ENCODE peak calls at places on chromosomes 5 and 9, in five cellular contexts. One of them, this sample, is unnamed.

GRCh38 chr5:120139039-120139438 is 325.1 kb upstream of the PRR16 start:
- DNase-seq in CD8-positive, alpha-beta T cell: no peak
- DNase-seq in HFFc6: peak
- DNase-seq in lung: no peak
- DNase-seq in upper lobe of left lung: no peak
- DNase-seq in this sample: no peak

GRCh38 chr9:113317777-113318176 is 14.6 kb upstream of the RNF183 start:
- DNase-seq in upper lobe of left lung: no peak
- DNase-seq in HFFc6: no peak
- DNase-seq in lung: no peak
- DNase-seq in CD8-positive, alpha-beta T cell: no peak
- DNase-seq in this sample: no peak

GRCh38 chr5:142754031-142754430 is 16.1 kb upstream of the ARHGAP26 start:
- DNase-seq in upper lobe of left lung: no peak
- DNase-seq in CD8-positive, alpha-beta T cell: no peak
- DNase-seq in lung: no peak
- DNase-seq in HFFc6: no peak
- DNase-seq in this sample: no peak

GRCh38 chr5:122515709-122516431 is 203.8 kb downstream of the SNCAIP start:
- DNase-seq in lung: peak
- DNase-seq in HFFc6: peak
- DNase-seq in upper lobe of left lung: peak
- DNase-seq in CD8-positive, alpha-beta T cell: no peak
- DNase-seq in this sample: peak

GRCh38 chr5:53825016-53825415 is 264.6 kb downstream of the NDUFS4 start:
- DNase-seq in lung: no peak
- DNase-seq in HFFc6: no peak
- DNase-seq in upper lobe of left lung: no peak
- DNase-seq in CD8-positive, alpha-beta T cell: no peak
- DNase-seq in this sample: no peak

GRCh38 chr5:122424211-122424610 is 112.2 kb downstream of the SNCAIP start:
- DNase-seq in lung: no peak
- DNase-seq in CD8-positive, alpha-beta T cell: no peak
- DNase-seq in upper lobe of left lung: no peak
- DNase-seq in HFFc6: no peak
- DNase-seq in this sample: no peak

GRCh38 chr9:121684381-121685145 is 33.1 kb downstream of the DAB2IP start:
- DNase-seq in lung: no peak
- DNase-seq in upper lobe of left lung: no peak
- DNase-seq in CD8-positive, alpha-beta T cell: no peak
- DNase-seq in HFFc6: no peak
- DNase-seq in this sample: no peak

GRCh38 chr5:8633706-8634105 is 764.8 kb downstream of the MTRR start:
- DNase-seq in HFFc6: peak
- DNase-seq in lung: no peak
- DNase-seq in upper lobe of left lung: no peak
- DNase-seq in CD8-positive, alpha-beta T cell: no peak
- DNase-seq in this sample: no peak

GRCh38 chr9:131126059-131126426 is 657 bp downstream of the NUP214 start:
- DNase-seq in CD8-positive, alpha-beta T cell: no peak
- DNase-seq in upper lobe of left lung: no peak
- DNase-seq in lung: no peak
- DNase-seq in HFFc6: no peak
- DNase-seq in this sample: no peak

GRCh38 chr5:143226872-143227271 is 176.6 kb downstream of the NR3C1 start:
- DNase-seq in upper lobe of left lung: no peak
- DNase-seq in lung: no peak
- DNase-seq in HFFc6: no peak
- DNase-seq in CD8-positive, alpha-beta T cell: no peak
- DNase-seq in this sample: no peak

GRCh38 chr9:68780377-68780707 is 75.3 kb downstream of the PIP5K1B start:
- DNase-seq in upper lobe of left lung: no peak
- DNase-seq in CD8-positive, alpha-beta T cell: no peak
- DNase-seq in HFFc6: no peak
- DNase-seq in lung: no peak
- DNase-seq in this sample: no peak

GRCh38 chr9:68782546-68782945 is 77.5 kb downstream of the PIP5K1B start:
- DNase-seq in lung: no peak
- DNase-seq in HFFc6: no peak
- DNase-seq in CD8-positive, alpha-beta T cell: no peak
- DNase-seq in upper lobe of left lung: no peak
- DNase-seq in this sample: no peak

GRCh38 chr9:68780735-68781134 is 75.7 kb downstream of the PIP5K1B start:
- DNase-seq in lung: no peak
- DNase-seq in upper lobe of left lung: no peak
- DNase-seq in HFFc6: no peak
- DNase-seq in CD8-positive, alpha-beta T cell: no peak
- DNase-seq in this sample: no peak

GRCh38 chr9:68779558-68780376 is 74.7 kb downstream of the PIP5K1B start:
- DNase-seq in upper lobe of left lung: peak
- DNase-seq in HFFc6: peak
- DNase-seq in CD8-positive, alpha-beta T cell: peak
- DNase-seq in lung: peak
- DNase-seq in this sample: peak

DNA sequence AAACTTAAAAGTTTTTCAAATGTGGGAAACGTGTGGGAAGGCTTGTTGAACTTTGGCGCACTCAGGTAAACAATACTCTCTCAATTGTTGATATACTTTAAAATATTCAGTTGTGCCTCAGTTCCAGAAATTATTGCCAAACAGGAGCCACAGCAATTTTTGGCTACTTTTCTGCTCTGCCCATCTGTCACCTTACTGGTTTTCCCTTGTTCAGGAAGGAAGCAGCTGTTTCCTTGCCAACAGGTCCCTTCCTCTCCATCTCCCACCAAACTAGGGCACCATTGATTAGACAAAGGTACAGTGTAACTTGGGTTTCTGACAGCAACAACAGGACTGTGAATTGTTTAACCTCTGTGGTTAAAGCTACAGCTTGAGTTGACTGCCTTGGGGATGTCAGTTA is 76.8 kb downstream of the PIP5K1B start:
- DNase-seq in upper lobe of left lung: no peak
- DNase-seq in CD8-positive, alpha-beta T cell: no peak
- DNase-seq in lung: no peak
- DNase-seq in HFFc6: no peak
- DNase-seq in this sample: no peak
- TF ChIP-seq CTCF in upper lobe of left lung: no peak
- TF ChIP-seq CTCF in CD8-positive, alpha-beta T cell: no peak
- TF ChIP-seq CTCF in lung: no peak
- TF ChIP-seq CTCF in HFFc6: no peak
- TF ChIP-seq CTCF in this sample: no peak

GRCh38 chr5:149412783-149413476 is 33.8 kb upstream of the IL17B start:
- DNase-seq in HFFc6: no peak
- DNase-seq in lung: no peak
- DNase-seq in upper lobe of left lung: no peak
- DNase-seq in CD8-positive, alpha-beta T cell: no peak
- DNase-seq in this sample: no peak

GRCh38 chr5:149413477-149414210 is 34.6 kb upstream of the IL17B start:
- DNase-seq in lung: no peak
- DNase-seq in upper lobe of left lung: no peak
- DNase-seq in CD8-positive, alpha-beta T cell: no peak
- DNase-seq in HFFc6: no peak
- DNase-seq in this sample: no peak

GRCh38 chr5:149416977-149417713 is 38.1 kb upstream of the IL17B start:
- DNase-seq in upper lobe of left lung: no peak
- DNase-seq in lung: no peak
- DNase-seq in CD8-positive, alpha-beta T cell: no peak
- DNase-seq in HFFc6: no peak
- DNase-seq in this sample: no peak

GRCh38 chr5:149415245-149415967 is 36.3 kb upstream of the IL17B start:
- DNase-seq in lung: no peak
- DNase-seq in upper lobe of left lung: no peak
- DNase-seq in CD8-positive, alpha-beta T cell: no peak
- DNase-seq in HFFc6: no peak
- DNase-seq in this sample: no peak

DNA sequence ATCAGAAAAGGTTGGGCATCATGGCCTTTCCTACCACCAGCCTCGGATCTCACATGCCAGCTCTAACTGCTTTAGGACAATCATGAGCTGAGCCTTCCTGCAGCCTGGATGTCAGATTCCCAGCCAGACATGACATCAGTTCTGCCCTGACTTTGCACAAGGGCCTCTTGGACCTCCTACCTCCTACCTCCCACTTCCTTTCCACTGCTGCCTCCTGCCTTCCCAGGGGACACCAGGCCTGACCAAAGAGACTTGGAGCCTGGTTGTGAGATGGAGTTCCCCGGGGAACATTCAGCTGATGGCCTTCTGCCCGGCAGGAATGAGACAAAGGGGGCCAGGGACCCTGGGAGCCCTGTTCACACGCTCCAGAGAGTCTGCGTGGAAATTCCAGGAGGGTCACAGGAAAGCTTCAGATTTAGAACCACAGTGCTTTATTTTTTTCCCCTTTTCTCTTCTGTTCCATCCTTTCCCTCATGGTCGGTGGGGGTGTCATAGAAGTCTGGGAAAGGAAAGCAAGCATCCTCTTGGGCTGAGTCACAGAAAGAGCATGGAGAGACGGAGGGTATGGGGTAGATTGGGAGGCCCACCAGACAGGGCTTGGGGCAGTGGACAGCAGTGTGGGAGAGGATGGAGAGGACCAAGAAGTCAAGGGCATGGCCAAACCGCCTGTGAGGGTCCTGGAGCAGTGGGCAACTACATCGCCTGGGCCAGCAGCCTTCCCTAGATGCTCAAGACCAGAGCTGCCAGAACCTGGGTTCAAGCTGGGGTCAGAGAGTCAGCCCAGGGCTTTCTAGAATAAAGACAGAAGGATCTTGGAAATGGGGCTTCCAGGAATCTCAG is 35.5 kb upstream of the IL17B start:
- DNase-seq in upper lobe of left lung: no peak
- DNase-seq in lung: no peak
- DNase-seq in HFFc6: no peak
- DNase-seq in CD8-positive, alpha-beta T cell: no peak
- DNase-seq in this sample: no peak
- TF ChIP-seq CTCF in upper lobe of left lung: no peak
- TF ChIP-seq CTCF in lung: no peak
- TF ChIP-seq CTCF in HFFc6: no peak
- TF ChIP-seq CTCF in CD8-positive, alpha-beta T cell: no peak
- TF ChIP-seq CTCF in this sample: no peak

GRCh38 chr5:180492226-180492903 is 1.8 kb upstream of the CNOT6 start:
- DNase-seq in upper lobe of left lung: no peak
- DNase-seq in CD8-positive, alpha-beta T cell: no peak
- DNase-seq in lung: no peak
- DNase-seq in HFFc6: no peak
- DNase-seq in this sample: no peak

GRCh38 chr5:180495991-180496741 is 2.0 kb downstream of the CNOT6 start:
- DNase-seq in CD8-positive, alpha-beta T cell: no peak
- DNase-seq in lung: no peak
- DNase-seq in HFFc6: no peak
- DNase-seq in upper lobe of left lung: no peak
- DNase-seq in this sample: no peak

GRCh38 chr5:180495292-180495691 is 1.1 kb downstream of the CNOT6 start:
- DNase-seq in HFFc6: no peak
- DNase-seq in upper lobe of left lung: no peak
- DNase-seq in lung: no peak
- DNase-seq in CD8-positive, alpha-beta T cell: no peak
- DNase-seq in this sample: no peak

GRCh38 chr5:180494060-180494509 is at the start of gene CNOT6:
- DNase-seq in upper lobe of left lung: peak
- DNase-seq in HFFc6: peak
- DNase-seq in CD8-positive, alpha-beta T cell: peak
- DNase-seq in lung: peak
- DNase-seq in this sample: peak

DNA sequence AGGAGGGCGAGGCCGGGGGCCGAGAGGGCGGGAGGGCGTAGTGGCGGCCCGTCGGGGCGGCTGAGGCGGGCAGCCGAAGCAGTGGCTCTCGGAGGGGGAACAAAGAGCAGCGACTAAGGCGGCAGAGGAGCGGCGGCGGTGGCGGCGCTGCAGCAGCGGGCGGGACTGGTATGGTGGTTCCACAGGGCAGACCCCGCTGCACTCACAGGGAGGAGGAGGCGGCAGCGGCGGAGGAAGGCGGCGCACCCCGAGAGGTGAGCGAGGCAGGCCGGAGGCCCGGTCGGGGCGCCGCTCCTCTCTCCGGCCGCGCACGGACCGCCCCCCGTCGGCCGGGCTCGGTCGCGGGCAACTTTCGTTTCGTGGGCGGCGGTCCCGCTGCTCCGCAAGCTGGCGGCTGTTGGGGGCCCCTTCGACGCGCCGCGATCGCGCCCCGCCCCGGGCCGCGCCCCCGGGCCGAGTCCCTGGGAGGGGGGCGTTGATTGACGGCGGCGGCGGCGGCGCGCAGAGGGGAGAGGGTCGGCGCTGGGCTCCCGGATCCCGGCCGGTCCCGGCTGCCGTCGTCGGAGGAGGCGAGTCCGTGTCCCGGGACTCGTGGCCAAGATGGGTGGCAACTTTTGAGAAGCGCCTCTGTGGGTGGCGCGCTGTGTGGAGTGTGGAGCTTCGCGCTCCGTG is 467 bp downstream of the CNOT6 start:
- DNase-seq in CD8-positive, alpha-beta T cell: peak
- DNase-seq in upper lobe of left lung: peak
- DNase-seq in HFFc6: peak
- DNase-seq in lung: peak
- DNase-seq in this sample: no peak
- TF ChIP-seq CTCF in CD8-positive, alpha-beta T cell: no peak
- TF ChIP-seq CTCF in upper lobe of left lung: peak
- TF ChIP-seq CTCF in HFFc6: peak
- TF ChIP-seq CTCF in lung: no peak
- TF ChIP-seq CTCF in this sample: no peak

DNA sequence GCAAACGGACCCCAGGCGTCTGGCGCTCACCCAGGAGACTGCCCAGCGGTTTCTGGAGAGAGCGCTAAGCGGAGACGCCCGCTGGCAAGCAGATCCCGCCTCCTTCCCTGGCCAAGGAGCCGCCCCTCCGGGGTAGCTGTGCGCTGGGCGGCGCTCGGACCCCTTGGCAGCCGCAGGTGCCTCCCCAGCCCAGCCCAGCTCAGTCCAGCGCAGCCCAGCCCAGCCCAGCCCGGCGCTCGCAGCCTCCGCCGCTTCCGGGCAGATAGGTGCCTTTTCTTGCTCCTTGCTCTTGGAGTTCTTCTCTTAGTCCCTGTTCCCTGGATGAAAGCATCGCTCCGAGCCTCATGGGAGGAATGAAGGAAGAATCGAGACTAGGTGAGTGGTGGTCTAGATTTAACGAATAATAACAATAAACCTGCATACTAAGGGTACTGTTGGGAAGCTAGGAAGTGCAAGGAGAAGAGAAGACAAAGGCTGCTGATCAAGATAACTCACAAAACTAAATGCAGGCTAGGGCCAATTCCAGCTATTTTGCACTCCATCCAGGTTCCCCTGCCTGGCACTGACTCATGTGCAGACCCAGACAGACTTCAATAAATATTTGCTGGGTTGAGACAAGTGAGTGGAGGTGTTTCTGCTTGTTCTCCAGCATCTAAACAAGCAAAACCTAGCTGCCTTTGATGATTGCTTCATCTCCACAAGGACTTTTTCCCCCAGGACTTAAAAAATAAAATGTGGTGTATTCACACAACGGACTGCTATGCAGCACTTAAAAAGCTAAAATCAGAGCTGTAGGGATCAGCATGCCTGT is at the start of gene STK32A:
- DNase-seq in HFFc6: no peak
- DNase-seq in upper lobe of left lung: peak
- DNase-seq in lung: peak
- DNase-seq in CD8-positive, alpha-beta T cell: no peak
- DNase-seq in this sample: no peak
- TF ChIP-seq CTCF in HFFc6: no peak
- TF ChIP-seq CTCF in upper lobe of left lung: no peak
- TF ChIP-seq CTCF in lung: no peak
- TF ChIP-seq CTCF in CD8-positive, alpha-beta T cell: no peak
- TF ChIP-seq CTCF in this sample: no peak

This sample was measured in activated B cell treated with CpG ODN at 0.5 μM for 24 hours.